ENCODE peak calls at places on chromosome 1, in nine cellular contexts. G is osteocyte; X is activated CD8-positive, alpha-beta memory T cell treated with anti-CD3 and anti-CD28 coated beads for 48 hours; M is EH; V is NCI-H774; C is NCI-H2081; R is iris pigment epithelial cell; F is retina; S is GM20000. I is an unnamed sample.

GRCh38 chr1:203448521-203449061 is 27.0 kb upstream of the PRELP start:
- DNase-seq in G (no peak), X (no peak), M (peak), V (no peak), C (peak), R (peak), F (peak), S (no peak), I (no peak)

GRCh38 chr1:39102537-39103320 is 76.6 kb downstream of the NDUFS5 start:
- DNase-seq in G (no peak), X (no peak), M (peak), V (peak), C (peak), R (peak), F (peak), S (peak), I (no peak)

GRCh38 chr1:191641420-191642215 is 516.6 kb upstream of the RGS18 start:
- DNase-seq in G (no peak), X (no peak), M (no peak), V (no peak), C (no peak), R (peak), F (no peak), S (no peak), I (no peak)

GRCh38 chr1:159205225-159205624 is 550 bp downstream of the ACKR1 start:
- DNase-seq in G (no peak), X (no peak), M (no peak), V (no peak), C (no peak), R (no peak), F (peak), S (no peak), I (no peak)

GRCh38 chr1:27940297-27940696 is 5.5 kb downstream of the SMPDL3B start:
- DNase-seq in G (no peak), X (no peak), M (peak), V (no peak), C (peak), R (peak), F (no peak), S (peak), I (no peak)

GRCh38 chr1:35810096-35810860 is 2.5 kb downstream of the AGO4 start:
- DNase-seq in G (no peak), X (no peak), M (peak), V (no peak), C (no peak), R (peak), F (no peak), S (no peak), I (no peak)

GRCh38 chr1:85450832-85451231 is 14.1 kb downstream of the DDAH1 start:
- DNase-seq in G (no peak), X (no peak), M (no peak), V (no peak), C (no peak), R (no peak), F (no peak), S (no peak), I (no peak)

GRCh38 chr1:14866841-14867626 is 268.5 kb downstream of the KAZN start:
- DNase-seq in G (no peak), X (no peak), M (no peak), V (no peak), C (no peak), R (no peak), F (peak), S (no peak), I (no peak)

GRCh38 chr1:107532318-107532717 is 391.5 kb downstream of the NTNG1 start:
- DNase-seq in G (no peak), X (no peak), M (no peak), V (no peak), C (no peak), R (no peak), F (peak), S (no peak), I (no peak)

GRCh38 chr1:233005703-233006102 is 55.3 kb downstream of the NTPCR start:
- DNase-seq in G (no peak), X (no peak), M (peak), V (no peak), C (no peak), R (peak), F (peak), S (no peak), I (no peak)

GRCh38 chr1:22662318-22662717 is 9.3 kb downstream of the C1QB start:
- DNase-seq in G (no peak), X (no peak), M (peak), V (peak), C (no peak), R (peak), F (peak), S (no peak), I (no peak)

GRCh38 chr1:28074892-28075511 is 13.4 kb downstream of the EYA3 start:
- DNase-seq in G (no peak), X (no peak), M (peak), V (no peak), C (no peak), R (no peak), F (no peak), S (no peak), I (no peak)

GRCh38 chr1:60132985-60133673 is 59.6 kb upstream of the C1orf87 start:
- DNase-seq in G (peak), X (no peak), M (peak), V (no peak), C (no peak), R (peak), F (no peak), S (no peak), I (no peak)

GRCh38 chr1:201461193-201461657 is 7.8 kb downstream of the PHLDA3 start:
- DNase-seq in G (no peak), X (no peak), M (peak), V (peak), C (no peak), R (peak), F (no peak), S (no peak), I (no peak)

GRCh38 chr1:157359309-157360020 is 192.8 kb downstream of the FCRL5 start:
- DNase-seq in G (no peak), X (no peak), M (peak), V (peak), C (peak), R (peak), F (no peak), S (no peak), I (no peak)

GRCh38 chr1:234132799-234133198 is 228.3 kb downstream of the SLC35F3 start:
- DNase-seq in G (no peak), X (no peak), M (no peak), V (no peak), C (no peak), R (no peak), F (no peak), S (no peak), I (no peak)

GRCh38 chr1:231357831-231358354 is 19.8 kb downstream of the SPRTN start:
- DNase-seq in G (no peak), X (no peak), M (peak), V (peak), C (peak), R (peak), F (peak), S (peak), I (no peak)

GRCh38 chr1:8712413-8713229 is 104.8 kb downstream of the RERE start:
- DNase-seq in G (no peak), X (no peak), M (peak), V (peak), C (peak), R (peak), F (peak), S (no peak), I (no peak)

GRCh38 chr1:4265836-4266235 is 365.8 kb upstream of the C1orf174 start:
- DNase-seq in G (no peak), X (no peak), M (no peak), V (no peak), C (no peak), R (no peak), F (no peak), S (no peak), I (no peak)

GRCh38 chr1:2269193-2269921 is 41.2 kb downstream of the SKI start:
- DNase-seq in G (no peak), X (no peak), M (no peak), V (no peak), C (no peak), R (no peak), F (no peak), S (no peak), I (no peak)

GRCh38 chr1:30024411-30025195 is 698.8 kb downstream of the MATN1 start:
- DNase-seq in G (peak), X (no peak), M (no peak), V (no peak), C (no peak), R (no peak), F (no peak), S (no peak), I (no peak)

GRCh38 chr1:21295059-21295401 is 4.8 kb upstream of the ECE1 start:
- DNase-seq in G (no peak), X (peak), M (peak), V (no peak), C (no peak), R (peak), F (no peak), S (no peak), I (no peak)

GRCh38 chr1:68198752-68199151 is 33.6 kb downstream of the WLS start:
- DNase-seq in G (no peak), X (no peak), M (peak), V (no peak), C (no peak), R (peak), F (no peak), S (no peak), I (no peak)